ENCODE peak calls at places on chromosomes 16 and 17, in ten cellular contexts. T is NAMALWA; J is naive thymus-derived CD4-positive, alpha-beta T cell; H is activated CD4-positive, alpha-beta T cell treated with anti-CD3 and anti-CD28 coated beads, Interleukin-2, amount 50 U/mL, for 1 hour; G is NCI-H510A; F is fibroblast of the conjunctiva; M is activated T-cell treated with anti-CD3 and anti-CD28 coated beads for 1 hour; D is NCI-H2081 treated with DMSO at 0.1 percent for 48 hours; S is stimulated activated naive B cell treated with anti-CD40 and anti-IgM and Interleukin-4, amounts not matched to agents 10 μg/mL and 1 μg/mL and 100 μg/mL, for 72 hours; Z is HEK293T. N is an unnamed sample.

GRCh38 chr16:87968541-87968940 is 17.3 kb downstream of the BANP start:
- DNase-seq in F (no peak), Z (no peak), D (no peak), G (no peak), J (no peak), T (no peak), M (no peak), H (no peak), S (no peak), N (peak; percentile 64)

GRCh38 chr17:8734876-8735275 is 9.8 kb downstream of the CCDC42 start:
- DNase-seq in J (no peak), G (no peak), Z (no peak), M (no peak), S (no peak), H (no peak), F (no peak), D (no peak), T (no peak), N (no peak)

GRCh38 chr16:84031556-84031955 is 11.0 kb downstream of the SLC38A8 start:
- DNase-seq in D (no peak), F (no peak), S (no peak), H (no peak), T (no peak), J (no peak), G (no peak), Z (no peak), M (no peak), N (no peak)

GRCh38 chr16:68031951-68032350 is 8.9 kb downstream of the DUS2 start:
- DNase-seq in M (no peak), T (no peak), F (no peak), Z (no peak), J (no peak), D (no peak), H (no peak), G (no peak), S (no peak), N (no peak)

GRCh38 chr17:70171159-70171558 is 1.8 kb downstream of the KCNJ2 start:
- DNase-seq in D (no peak), Z (no peak), M (no peak), G (peak; percentile 38), H (no peak), J (no peak), S (no peak), F (no peak), T (no peak), N (no peak)

GRCh38 chr16:55059146-55059545 is 128.5 kb downstream of the IRX5 start:
- DNase-seq in M (no peak), S (no peak), T (no peak), F (no peak), Z (no peak), G (no peak), H (no peak), D (no peak), J (no peak), N (no peak)

GRCh38 chr17:44376124-44376523 is 12.5 kb upstream of the FAM171A2 start:
- DNase-seq in S (no peak), D (no peak), F (peak; percentile 28), Z (peak; percentile 62), T (peak; percentile 63), G (no peak), H (no peak), J (no peak), M (no peak), N (no peak)

GRCh38 chr16:8847623-8848022 is 21.2 kb downstream of the CARHSP1 start:
- DNase-seq in T (no peak), S (no peak), G (no peak), M (no peak), J (no peak), Z (no peak), H (no peak), D (no peak), F (no peak), N (no peak)

GRCh38 chr16:1878256-1878655 is 6.3 kb upstream of the MEIOB start:
- DNase-seq in Z (no peak), J (no peak), S (no peak), T (no peak), H (no peak), M (no peak), G (no peak), D (no peak), F (no peak), N (no peak)

GRCh38 chr16:74485916-74486315 is 64.6 kb upstream of the CLEC18B start:
- DNase-seq in F (no peak), M (no peak), T (no peak), Z (no peak), H (no peak), G (no peak), J (no peak), S (no peak), D (no peak), N (no peak)

GRCh38 chr17:43613911-43614310 is 47.8 kb downstream of the MEOX1 start:
- DNase-seq in M (no peak), H (no peak), Z (no peak), S (no peak), T (no peak), F (no peak), J (no peak), G (no peak), D (no peak), N (no peak)

GRCh38 chr16:25868966-25869365 is 177.2 kb downstream of the HS3ST4 start:
- DNase-seq in M (no peak), T (no peak), J (no peak), D (no peak), H (no peak), Z (no peak), G (no peak), F (no peak), S (no peak), N (no peak)

GRCh38 chr16:2398520-2398919 is 30.7 kb upstream of the CCNF start:
- DNase-seq in T (no peak), Z (no peak), S (no peak), F (no peak), H (no peak), D (no peak), J (no peak), M (no peak), G (no peak), N (no peak)